ENCODE peak calls at places on chromosomes 5 and 9, in five cellular contexts. R, K, H, Q and J are unnamed samples.

GRCh38 chr9:93387791-93388190 is 63.7 kb upstream of the FAM120A start:
- DNase-seq in R (no peak), K (no peak), H (no peak), Q (no peak), J (no peak)

GRCh38 chr5:89270901-89271300 is 387.9 kb upstream of the MEF2C start:
- DNase-seq in R (no peak), K (no peak), H (no peak), Q (no peak), J (no peak)

GRCh38 chr5:149030392-149030791 is 32.5 kb downstream of the SH3TC2 start:
- DNase-seq in R (no peak), K (no peak), H (no peak), Q (no peak), J (peak)

GRCh38 chr5:32708949-32709348 is 2.2 kb upstream of the NPR3 start:
- DNase-seq in R (peak), K (peak), H (no peak), Q (no peak), J (no peak)

GRCh38 chr9:17528859-17529258 is 50.0 kb upstream of the SH3GL2 start:
- DNase-seq in R (no peak), K (no peak), H (peak), Q (peak), J (peak)

GRCh38 chr5:138622051-138622450 is 46.9 kb upstream of the HSPA9 start:
- DNase-seq in R (peak), K (no peak), H (no peak), Q (no peak), J (no peak)

GRCh38 chr5:52829664-52830063 is 41.9 kb downstream of the ITGA1 start:
- DNase-seq in R (no peak), K (no peak), H (no peak), Q (no peak), J (no peak)

GRCh38 chr5:134018154-134018985 is 13.6 kb upstream of the VDAC1 start:
- DNase-seq in R (no peak), K (peak), H (peak), Q (peak), J (no peak)

GRCh38 chr5:83487155-83487554 is 15.6 kb downstream of the VCAN start:
- DNase-seq in R (no peak), K (no peak), H (no peak), Q (no peak), J (no peak)

GRCh38 chr9:91192379-91192775 is 169.3 kb downstream of the AUH start:
- DNase-seq in R (no peak), K (no peak), H (peak), Q (peak), J (peak)

GRCh38 chr5:150213530-150213929 is 23.7 kb downstream of the SLC6A7 start:
- DNase-seq in R (no peak), K (no peak), H (peak), Q (peak), J (peak)

GRCh38 chr5:170312666-170313065 is 15.1 kb upstream of the LCP2 start:
- DNase-seq in R (no peak), K (no peak), H (peak), Q (peak), J (peak)

GRCh38 chr9:86664603-86665002 is 282.7 kb downstream of the GAS1 start:
- DNase-seq in R (no peak), K (no peak), H (no peak), Q (no peak), J (no peak)